ENCODE peak calls at places on chromosomes 3 and 15, in seven cellular contexts. G is HCT116, I is neuronal stem cell, N is IMR-90, Z is GM23248, H is fibroblast of lung, P is PC-3. J is an unnamed sample.
A peak's percentile ranks its signal among the peaks of the same experiment; 100 is the strongest.

GRCh38 chr3:76051145-76051544 is 265.8 kb upstream of the ZNF717 start:
- DNase-seq in P (peak; percentile 48), Z (peak; percentile 19), N (no peak), G (no peak), I (no peak), H (peak; percentile 30), J (no peak)

GRCh38 chr3:104349836-104350235 is 1016.9 kb upstream of the ALCAM start:
- DNase-seq in I (no peak), H (no peak), G (no peak), P (no peak), N (no peak), Z (no peak), J (no peak)

GRCh38 chr15:68969298-68969697 is 39.0 kb downstream of the SPESP1 start:
- DNase-seq in G (no peak), Z (no peak), I (no peak), P (no peak), N (no peak), H (no peak), J (no peak)

GRCh38 chr3:190012314-190012782 is 108.3 kb downstream of the P3H2 start:
- DNase-seq in I (peak; percentile 36), H (peak; percentile 92), N (peak; percentile 54), P (peak; percentile 86), Z (peak; percentile 55), G (peak; percentile 49), J (no peak)

GRCh38 chr3:120928991-120929390 is 21.0 kb downstream of the STXBP5L start:
- DNase-seq in N (no peak), G (no peak), Z (no peak), P (peak; percentile 56), I (no peak), H (peak; percentile 59), J (no peak)

GRCh38 chr15:46652256-46652655 is 1017.4 kb downstream of the SQOR start:
- DNase-seq in G (no peak), N (no peak), P (no peak), Z (no peak), H (no peak), I (peak; percentile 46), J (no peak)

GRCh38 chr3:172859035-172859434 is 108.5 kb downstream of the ECT2 start:
- DNase-seq in G (no peak), Z (no peak), P (no peak), N (peak; percentile 17), H (peak; percentile 68), I (no peak), J (no peak)

GRCh38 chr15:85289677-85290365 is 90.6 kb upstream of the AKAP13 start:
- DNase-seq in H (peak; percentile 34), G (peak; percentile 58), I (no peak), N (peak; percentile 31), Z (peak; percentile 82), P (peak; percentile 80), J (peak; percentile 44)

GRCh38 chr3:150349314-150350097 is 58.6 kb upstream of the TSC22D2 start:
- DNase-seq in P (no peak), N (no peak), I (peak; percentile 30), G (no peak), Z (peak; percentile 67), H (peak; percentile 55), J (no peak)

GRCh38 chr3:50388021-50388719 is 28.8 kb upstream of the TMEM115 start:
- DNase-seq in P (no peak), H (no peak), I (no peak), Z (peak; percentile 38), G (no peak), N (no peak), J (no peak)

GRCh38 chr15:80480909-80481308 is 76.7 kb downstream of the ARNT2 start:
- DNase-seq in P (peak; percentile 32), H (peak; percentile 99), N (peak; percentile 97), Z (peak; percentile 95), G (no peak), I (no peak), J (peak; percentile 20)

GRCh38 chr3:107241217-107241616 is 136.0 kb upstream of the CCDC54 start:
- DNase-seq in H (peak; percentile 21), G (peak; percentile 39), I (peak; percentile 4), Z (peak; percentile 47), N (no peak), P (peak; percentile 74), J (peak; percentile 53)

GRCh38 chr3:172305552-172305951 is 142.7 kb downstream of the GHSR start:
- DNase-seq in N (peak; percentile 86), Z (peak; percentile 90), P (peak; percentile 83), H (peak; percentile 83), I (no peak), G (no peak), J (peak; percentile 52)

GRCh38 chr15:90082140-90082713 is 20.0 kb downstream of the IDH2 start:
- DNase-seq in H (no peak), I (no peak), P (no peak), Z (no peak), N (no peak), G (no peak), J (no peak)

GRCh38 chr15:29910068-29910467 is 87.8 kb upstream of the TJP1 start:
- DNase-seq in Z (peak; percentile 29), N (no peak), P (peak; percentile 55), G (no peak), H (no peak), I (no peak), J (peak; percentile 53)

GRCh38 chr3:65809641-65810150 is 229.0 kb downstream of the MAGI1 start:
- DNase-seq in G (no peak), H (no peak), Z (no peak), N (no peak), P (no peak), I (no peak), J (no peak)

GRCh38 chr3:72661115-72661457 is 187.2 kb downstream of the SHQ1 start:
- DNase-seq in N (peak; percentile 63), G (peak; percentile 67), H (peak; percentile 84), P (peak; percentile 98), Z (peak; percentile 93), I (no peak), J (peak; percentile 50)

GRCh38 chr3:5197470-5198312 is 10.2 kb downstream of the EDEM1 start:
- DNase-seq in I (no peak), H (peak; percentile 43), N (peak; percentile 73), P (peak; percentile 43), G (no peak), Z (peak; percentile 58), J (no peak)
- H3K9ac ChIP-seq in I (no peak overlapping the region), H (no peak overlapping the region), N (peak overlapping the region; percentile 38), P (peak overlapping the region; percentile 5), G (no peak overlapping the region), Z (peak overlapping the region; percentile 70), J (no peak overlapping the region)

DNA sequence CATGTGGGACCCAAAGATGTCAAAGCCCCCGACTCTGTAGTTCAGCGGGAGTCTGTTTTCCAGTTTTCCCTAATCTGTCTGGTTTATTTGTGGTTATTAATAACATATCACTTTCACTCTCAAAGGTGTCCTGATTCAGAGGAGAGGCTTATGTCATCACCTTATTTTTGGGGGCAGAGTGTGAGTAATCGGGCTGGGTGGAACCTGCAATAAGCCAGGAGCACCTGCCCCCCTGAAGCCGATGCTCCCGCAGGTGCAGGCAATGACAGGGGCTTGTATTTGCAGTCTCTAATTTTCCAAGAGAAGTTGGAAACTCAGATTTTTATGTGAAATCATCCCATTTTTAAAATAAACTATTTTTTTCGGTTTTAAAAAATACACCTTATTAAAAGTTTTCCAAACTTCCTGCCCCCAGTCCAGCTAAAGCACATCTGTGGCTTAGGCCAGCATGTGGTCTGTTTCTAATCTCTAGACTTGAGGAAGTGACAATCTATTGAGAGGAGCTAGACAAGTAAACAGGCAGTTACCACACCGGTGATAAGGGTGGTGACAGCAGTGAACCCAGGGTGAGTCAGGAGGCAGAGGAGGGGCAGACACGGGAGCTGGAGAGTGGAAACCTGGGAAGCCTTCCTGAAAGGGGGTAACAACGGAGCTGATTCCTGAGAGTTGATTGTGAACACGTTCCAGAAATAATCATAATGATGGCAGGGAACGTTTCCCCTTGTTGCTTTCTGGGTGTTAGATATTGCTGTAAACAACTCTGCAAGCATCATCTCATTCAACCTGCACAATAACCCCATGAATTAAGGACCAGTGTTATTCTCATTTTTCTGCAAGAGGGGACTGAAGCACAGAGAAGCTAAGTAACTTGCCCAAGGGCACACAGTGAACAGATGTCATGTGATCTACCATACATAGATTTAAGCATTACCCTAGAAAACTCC is 37.3 kb downstream of the BHLHE40 start:
- DNase-seq in Z (peak; percentile 55), H (peak; percentile 79), N (peak; percentile 80), I (no peak), P (peak; percentile 75), G (peak; percentile 72), J (peak; percentile 86)
- H3K9ac ChIP-seq in Z (peak overlapping the region; percentile 4), H (no peak overlapping the region), N (no peak overlapping the region), I (no peak overlapping the region), P (peak overlapping the region; percentile 48), G (peak overlapping the region; percentile 57), J (peak overlapping the region; percentile 30)

GRCh38 chr3:128318275-128318920 is 148.3 kb downstream of the DNAJB8 start:
- DNase-seq in N (no peak), Z (no peak), P (no peak), G (no peak), H (no peak), I (no peak), J (no peak)

GRCh38 chr3:128317101-128317697 is 149.5 kb downstream of the DNAJB8 start:
- DNase-seq in G (no peak), Z (no peak), H (no peak), P (no peak), I (no peak), N (no peak), J (peak; percentile 14)

GRCh38 chr3:128313936-128314335 is 152.8 kb downstream of the DNAJB8 start:
- DNase-seq in G (no peak), P (no peak), I (no peak), Z (no peak), H (no peak), N (no peak), J (no peak)

GRCh38 chr3:128317698-128318231 is 148.9 kb downstream of the DNAJB8 start:
- DNase-seq in N (no peak), P (no peak), Z (peak; percentile 4), G (no peak), I (no peak), H (no peak), J (peak; percentile 16)

DNA sequence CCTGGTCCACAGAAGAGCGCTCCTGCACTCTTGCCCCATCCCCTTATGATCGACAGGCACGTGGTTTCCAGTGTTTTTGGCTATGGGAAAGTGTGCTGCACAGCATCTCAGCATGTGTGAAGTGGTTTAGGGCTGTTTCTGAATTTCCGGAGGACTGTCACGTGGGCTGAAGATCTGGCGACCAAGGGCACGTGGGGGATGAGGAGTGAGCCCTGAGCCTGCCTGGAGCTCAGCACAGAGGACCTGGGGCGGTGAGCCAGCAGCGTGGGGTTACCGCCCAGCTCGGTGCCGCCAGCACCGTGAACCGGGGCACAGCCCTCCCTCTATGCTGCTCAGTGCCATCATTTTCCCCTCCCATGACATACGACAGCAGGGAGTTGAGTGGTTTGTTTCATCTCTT is 150.2 kb downstream of the DNAJB8 start:
- DNase-seq in P (no peak), I (no peak), H (no peak), N (no peak), G (no peak), Z (peak; percentile 34), J (peak; percentile 21)
- H3K9ac ChIP-seq in P (no peak overlapping the region), I (peak overlapping the region; percentile 0), H (no peak overlapping the region), N (no peak overlapping the region), G (no peak overlapping the region), Z (no peak overlapping the region), J (no peak overlapping the region)

DNA sequence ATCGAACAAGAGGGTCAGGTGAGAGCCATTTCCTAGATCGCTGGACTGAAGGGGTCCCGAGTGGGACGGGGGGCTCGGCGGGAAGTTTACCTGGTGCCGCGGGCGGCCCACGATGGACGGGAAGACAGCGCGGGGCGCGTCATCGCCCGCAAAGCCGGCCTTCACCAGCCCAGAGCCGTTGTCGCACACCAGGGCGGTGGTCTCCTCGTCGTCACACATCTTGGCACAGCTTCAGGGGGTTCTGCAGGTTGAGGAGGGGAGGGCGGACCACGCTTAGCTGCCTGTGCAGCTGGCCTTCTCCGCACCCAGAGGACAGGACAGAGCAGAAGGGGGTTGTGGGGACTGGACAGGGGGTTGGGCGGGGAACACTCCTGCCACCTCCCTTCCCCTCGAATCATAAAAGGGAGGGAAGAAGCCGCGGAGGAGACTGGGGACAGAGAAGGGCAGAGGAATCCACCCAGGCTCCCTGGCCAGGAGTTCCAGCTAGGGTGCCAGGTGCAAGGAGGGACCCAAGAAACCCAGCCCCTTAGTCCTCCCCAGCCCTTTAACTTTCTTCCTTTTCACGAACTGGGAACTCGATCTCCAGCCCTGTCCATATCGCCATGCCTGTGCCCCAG is 651 bp downstream of the ACTC1 start:
- DNase-seq in N (no peak), G (no peak), P (no peak), Z (no peak), I (no peak), H (no peak), J (no peak)
- H3K9ac ChIP-seq in N (peak overlapping the region; percentile 27), G (no peak overlapping the region), P (no peak overlapping the region), Z (peak overlapping the region; percentile 72), I (no peak overlapping the region), H (no peak overlapping the region), J (no peak overlapping the region)